ENCODE peak calls at places on chromosomes 12 and 14, in six cellular contexts. X, T, V, B, I and A are unnamed samples.
A peak's percentile ranks its signal among the peaks of the same experiment; 100 is the strongest.

GRCh38 chr14:76776306-76777251 is 15.3 kb downstream of the VASH1 start:
- DNase-seq in X (no peak), T (no peak), V (no peak), B (no peak), I (peak; percentile 29), A (peak; percentile 42)

GRCh38 chr14:62071029-62071428 is 308.8 kb downstream of the SNAPC1 start:
- DNase-seq in X (no peak), T (no peak), V (no peak), B (no peak), I (no peak), A (no peak)

GRCh38 chr14:51547260-51547659 is 104.5 kb upstream of the FRMD6 start:
- DNase-seq in X (peak; percentile 90), T (peak; percentile 30), V (no peak), B (no peak), I (no peak), A (no peak)

GRCh38 chr12:124334976-124335375 is 40.1 kb downstream of the RFLNA start:
- DNase-seq in X (no peak), T (no peak), V (no peak), B (no peak), I (no peak), A (no peak)

GRCh38 chr12:40963761-40964160 is 224.4 kb upstream of the PDZRN4 start:
- DNase-seq in X (no peak), T (no peak), V (no peak), B (no peak), I (no peak), A (no peak)

GRCh38 chr12:1583421-1584078 is 10.8 kb downstream of the FBXL14 start:
- DNase-seq in X (peak; percentile 87), T (peak; percentile 81), V (no peak), B (peak; percentile 77), I (peak; percentile 72), A (peak; percentile 70)

GRCh38 chr12:7017870-7018349 is 366 bp downstream of the LPCAT3 start:
- DNase-seq in X (no peak), T (peak; percentile 81), V (no peak), B (no peak), I (no peak), A (peak; percentile 67)

GRCh38 chr12:45305904-45306303 is 90.0 kb downstream of the ANO6 start:
- DNase-seq in X (no peak), T (no peak), V (no peak), B (no peak), I (no peak), A (no peak)

GRCh38 chr14:65230287-65230728 is 128.0 kb upstream of the MAX start:
- DNase-seq in X (peak; percentile 37), T (peak; percentile 68), V (no peak), B (no peak), I (peak; percentile 96), A (peak; percentile 17)

GRCh38 chr12:1807489-1807888 is 12.9 kb upstream of the LRTM2 start:
- DNase-seq in X (no peak), T (no peak), V (no peak), B (no peak), I (no peak), A (no peak)

GRCh38 chr12:85310456-85311076 is 30.5 kb downstream of the ALX1 start:
- DNase-seq in X (peak; percentile 20), T (no peak), V (no peak), B (no peak), I (no peak), A (no peak)

GRCh38 chr12:94571556-94571955 is 78.8 kb downstream of the TMCC3 start:
- DNase-seq in X (peak; percentile 62), T (no peak), V (no peak), B (no peak), I (peak; percentile 91), A (no peak)

GRCh38 chr14:60653709-60654161 is 4.5 kb upstream of the SIX1 start:
- DNase-seq in X (no peak), T (no peak), V (no peak), B (no peak), I (no peak), A (no peak)

GRCh38 chr14:60652674-60653387 is 3.6 kb upstream of the SIX1 start:
- DNase-seq in X (no peak), T (peak; percentile 36), V (no peak), B (no peak), I (no peak), A (no peak)

GRCh38 chr14:60653388-60653690 is 4.1 kb upstream of the SIX1 start:
- DNase-seq in X (no peak), T (peak; percentile 41), V (no peak), B (no peak), I (no peak), A (no peak)

GRCh38 chr14:60651051-60651935 is 2.0 kb upstream of the SIX1 start:
- DNase-seq in X (no peak), T (no peak), V (no peak), B (no peak), I (no peak), A (no peak)

DNA sequence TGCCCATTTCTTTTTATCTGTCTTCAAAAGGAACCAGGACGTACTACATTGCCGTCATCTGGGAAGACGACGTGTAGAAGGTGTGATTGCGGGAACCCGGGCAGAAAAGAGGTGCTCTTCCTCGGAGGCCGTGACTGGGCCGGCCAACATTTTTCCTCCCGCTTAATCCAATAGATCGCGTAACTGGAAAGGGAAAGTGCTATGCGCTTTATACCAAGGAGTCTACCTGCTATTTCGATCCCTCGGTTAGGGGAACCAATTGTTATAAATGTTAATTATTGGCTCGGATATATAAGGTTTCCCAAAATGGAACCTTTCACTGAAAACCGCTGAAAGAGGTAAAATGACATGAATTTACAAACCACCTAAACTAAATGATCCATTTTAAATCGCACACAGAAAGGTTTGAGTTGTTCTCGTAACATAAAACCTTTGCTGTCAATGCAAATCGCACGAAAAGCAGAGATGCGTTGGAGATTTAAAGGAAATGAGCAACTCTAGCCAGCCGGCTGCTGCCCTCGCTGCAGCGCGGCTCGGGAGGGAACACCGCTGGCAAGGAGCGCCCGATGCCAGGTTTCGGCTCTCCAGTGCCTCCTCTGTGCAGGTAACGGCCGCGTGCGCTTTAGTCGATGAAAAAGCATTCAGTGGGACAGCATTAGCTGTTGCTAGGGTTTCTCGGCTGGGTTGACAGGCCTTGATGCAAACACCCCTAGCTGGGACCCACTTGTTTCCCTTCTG is 2.8 kb upstream of the SIX1 start:
- DNase-seq in X (no peak), T (peak; percentile 46), V (no peak), B (no peak), I (no peak), A (no peak)
- TF ChIP-seq CHD2 in X (no peak), T (no peak), V (no peak), B (no peak), I (no peak), A (no peak)

GRCh38 chr12:96436366-96437295 is 36.4 kb upstream of the CDK17 start:
- DNase-seq in X (no peak), T (no peak), V (no peak), B (no peak), I (no peak), A (no peak)

GRCh38 chr12:96438330-96438729 is 38.1 kb upstream of the CDK17 start:
- DNase-seq in X (no peak), T (no peak), V (no peak), B (no peak), I (no peak), A (no peak)

GRCh38 chr12:96431067-96431466 is 30.8 kb upstream of the CDK17 start:
- DNase-seq in X (no peak), T (no peak), V (no peak), B (no peak), I (no peak), A (no peak)

GRCh38 chr12:96434107-96434506 is 33.9 kb upstream of the CDK17 start:
- DNase-seq in X (no peak), T (no peak), V (no peak), B (no peak), I (no peak), A (no peak)
- TF ChIP-seq CHD2 in X (no peak), T (no peak), V (no peak), B (no peak), I (no peak), A (no peak)

DNA sequence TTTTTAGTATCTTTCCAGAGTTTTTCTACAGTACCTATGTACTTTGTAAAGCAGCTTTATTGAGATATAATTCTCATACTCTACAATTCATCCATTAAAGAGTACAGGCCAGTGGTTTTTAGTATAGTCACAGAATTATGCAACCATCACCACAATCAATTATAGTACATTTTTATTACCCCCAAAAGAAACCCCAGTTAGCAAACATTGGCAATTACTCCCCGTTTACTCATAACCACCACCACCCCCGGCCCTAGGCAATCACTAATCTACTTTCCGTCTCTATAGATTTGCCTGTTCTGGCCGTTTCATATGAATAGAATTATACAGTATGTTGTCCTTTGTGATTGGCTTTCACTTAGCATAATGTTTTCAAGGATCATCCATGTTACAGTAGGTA is 119.8 kb downstream of the KICS2 start:
- DNase-seq in X (no peak), T (no peak), V (no peak), B (no peak), I (no peak), A (no peak)
- TF ChIP-seq CHD2 in X (no peak), T (no peak), V (no peak), B (no peak), I (no peak), A (no peak)

GRCh38 chr14:87524011-87524410 is 469.0 kb downstream of the GALC start:
- DNase-seq in X (no peak), T (no peak), V (no peak), B (no peak), I (no peak), A (no peak)

GRCh38 chr14:87522575-87522974 is 470.4 kb downstream of the GALC start:
- DNase-seq in X (no peak), T (no peak), V (peak; percentile 31), B (no peak), I (no peak), A (no peak)
- TF ChIP-seq CHD2 in X (no peak), T (no peak), V (no peak), B (no peak), I (no peak), A (no peak)